ENCODE peak calls at places on chromosome 17, in seven cellular contexts. One of them, this sample, is unnamed.

GRCh38 chr17:58040386-58040785 is 33.3 kb upstream of the SRSF1 start:
- DNase-seq in heart right ventricle: no peak
- DNase-seq in natural killer cell treated with Interleukin-12 subunit alpha and Interleukin-12 subunit beta and Interleukin-15 and Interleukin-18, amount 100 ng/mL, for 72 hours: no peak
- DNase-seq in mesenchymal stem cell: no peak
- DNase-seq in neural crest cell: no peak
- DNase-seq in stimulated activated naive CD4-positive, alpha-beta T cell: no peak
- DNase-seq in mesothelial cell of epicardium: no peak
- DNase-seq in this sample: no peak

GRCh38 chr17:7137182-7137943 is 22.7 kb upstream of the ASGR2 start:
- DNase-seq in heart right ventricle: peak; percentile 24
- DNase-seq in neural crest cell: no peak
- DNase-seq in stimulated activated naive CD4-positive, alpha-beta T cell: no peak
- DNase-seq in natural killer cell treated with Interleukin-12 subunit alpha and Interleukin-12 subunit beta and Interleukin-15 and Interleukin-18, amount 100 ng/mL, for 72 hours: no peak
- DNase-seq in mesothelial cell of epicardium: no peak
- DNase-seq in mesenchymal stem cell: no peak
- DNase-seq in this sample: no peak

GRCh38 chr17:30376621-30377452 is 1.9 kb upstream of the CPD start:
- DNase-seq in neural crest cell: no peak
- DNase-seq in mesothelial cell of epicardium: no peak
- DNase-seq in stimulated activated naive CD4-positive, alpha-beta T cell: no peak
- DNase-seq in natural killer cell treated with Interleukin-12 subunit alpha and Interleukin-12 subunit beta and Interleukin-15 and Interleukin-18, amount 100 ng/mL, for 72 hours: no peak
- DNase-seq in mesenchymal stem cell: peak; percentile 89
- DNase-seq in heart right ventricle: no peak
- DNase-seq in this sample: no peak

GRCh38 chr17:48470388-48471034 is 40.5 kb upstream of the SKAP1 start:
- DNase-seq in mesothelial cell of epicardium: no peak
- DNase-seq in heart right ventricle: no peak
- DNase-seq in mesenchymal stem cell: peak; percentile 78
- DNase-seq in natural killer cell treated with Interleukin-12 subunit alpha and Interleukin-12 subunit beta and Interleukin-15 and Interleukin-18, amount 100 ng/mL, for 72 hours: no peak
- DNase-seq in stimulated activated naive CD4-positive, alpha-beta T cell: no peak
- DNase-seq in neural crest cell: no peak
- DNase-seq in this sample: no peak

GRCh38 chr17:80984749-80985148 is 6.9 kb upstream of the CHMP6 start:
- DNase-seq in natural killer cell treated with Interleukin-12 subunit alpha and Interleukin-12 subunit beta and Interleukin-15 and Interleukin-18, amount 100 ng/mL, for 72 hours: no peak
- DNase-seq in mesothelial cell of epicardium: no peak
- DNase-seq in neural crest cell: no peak
- DNase-seq in stimulated activated naive CD4-positive, alpha-beta T cell: no peak
- DNase-seq in heart right ventricle: no peak
- DNase-seq in mesenchymal stem cell: peak; percentile 93
- DNase-seq in this sample: no peak

GRCh38 chr17:81866440-81867122 is 4.6 kb downstream of the ARHGDIA start:
- DNase-seq in heart right ventricle: no peak
- DNase-seq in natural killer cell treated with Interleukin-12 subunit alpha and Interleukin-12 subunit beta and Interleukin-15 and Interleukin-18, amount 100 ng/mL, for 72 hours: no peak
- DNase-seq in neural crest cell: no peak
- DNase-seq in stimulated activated naive CD4-positive, alpha-beta T cell: no peak
- DNase-seq in mesothelial cell of epicardium: no peak
- DNase-seq in mesenchymal stem cell: peak; percentile 37
- DNase-seq in this sample: no peak

GRCh38 chr17:79955961-79956735 is 79.5 kb downstream of the TBC1D16 start:
- DNase-seq in neural crest cell: no peak
- DNase-seq in heart right ventricle: no peak
- DNase-seq in stimulated activated naive CD4-positive, alpha-beta T cell: no peak
- DNase-seq in mesothelial cell of epicardium: no peak
- DNase-seq in mesenchymal stem cell: no peak
- DNase-seq in natural killer cell treated with Interleukin-12 subunit alpha and Interleukin-12 subunit beta and Interleukin-15 and Interleukin-18, amount 100 ng/mL, for 72 hours: peak; percentile 16
- DNase-seq in this sample: no peak

GRCh38 chr17:43092891-43093290 is 32.3 kb downstream of the BRCA1 start:
- DNase-seq in mesothelial cell of epicardium: no peak
- DNase-seq in natural killer cell treated with Interleukin-12 subunit alpha and Interleukin-12 subunit beta and Interleukin-15 and Interleukin-18, amount 100 ng/mL, for 72 hours: no peak
- DNase-seq in mesenchymal stem cell: peak; percentile 56
- DNase-seq in heart right ventricle: no peak
- DNase-seq in neural crest cell: no peak
- DNase-seq in stimulated activated naive CD4-positive, alpha-beta T cell: no peak
- DNase-seq in this sample: no peak

GRCh38 chr17:37218849-37219248 is 156.9 kb upstream of the C17orf78 start:
- DNase-seq in heart right ventricle: no peak
- DNase-seq in mesothelial cell of epicardium: no peak
- DNase-seq in mesenchymal stem cell: no peak
- DNase-seq in stimulated activated naive CD4-positive, alpha-beta T cell: no peak
- DNase-seq in neural crest cell: no peak
- DNase-seq in natural killer cell treated with Interleukin-12 subunit alpha and Interleukin-12 subunit beta and Interleukin-15 and Interleukin-18, amount 100 ng/mL, for 72 hours: no peak
- DNase-seq in this sample: no peak

GRCh38 chr17:48795444-48796162 is 21.4 kb downstream of the TTLL6 start:
- DNase-seq in heart right ventricle: no peak
- DNase-seq in neural crest cell: no peak
- DNase-seq in natural killer cell treated with Interleukin-12 subunit alpha and Interleukin-12 subunit beta and Interleukin-15 and Interleukin-18, amount 100 ng/mL, for 72 hours: no peak
- DNase-seq in mesenchymal stem cell: peak; percentile 94
- DNase-seq in stimulated activated naive CD4-positive, alpha-beta T cell: no peak
- DNase-seq in mesothelial cell of epicardium: no peak
- DNase-seq in this sample: no peak

GRCh38 chr17:1752425-1752941 is 9.4 kb upstream of the SERPINF1 start:
- DNase-seq in mesenchymal stem cell: no peak
- DNase-seq in neural crest cell: no peak
- DNase-seq in heart right ventricle: no peak
- DNase-seq in mesothelial cell of epicardium: no peak
- DNase-seq in stimulated activated naive CD4-positive, alpha-beta T cell: no peak
- DNase-seq in natural killer cell treated with Interleukin-12 subunit alpha and Interleukin-12 subunit beta and Interleukin-15 and Interleukin-18, amount 100 ng/mL, for 72 hours: no peak
- DNase-seq in this sample: no peak

GRCh38 chr17:15262291-15263205 is 2.6 kb downstream of the PMP22 start:
- DNase-seq in natural killer cell treated with Interleukin-12 subunit alpha and Interleukin-12 subunit beta and Interleukin-15 and Interleukin-18, amount 100 ng/mL, for 72 hours: no peak
- DNase-seq in stimulated activated naive CD4-positive, alpha-beta T cell: no peak
- DNase-seq in mesenchymal stem cell: peak; percentile 86
- DNase-seq in heart right ventricle: peak; percentile 89
- DNase-seq in neural crest cell: peak; percentile 27
- DNase-seq in mesothelial cell of epicardium: peak; percentile 60
- DNase-seq in this sample: no peak

GRCh38 chr17:79579074-79579800 is 31.6 kb downstream of the RBFOX3 start:
- DNase-seq in mesenchymal stem cell: no peak
- DNase-seq in heart right ventricle: no peak
- DNase-seq in neural crest cell: no peak
- DNase-seq in mesothelial cell of epicardium: no peak
- DNase-seq in stimulated activated naive CD4-positive, alpha-beta T cell: no peak
- DNase-seq in natural killer cell treated with Interleukin-12 subunit alpha and Interleukin-12 subunit beta and Interleukin-15 and Interleukin-18, amount 100 ng/mL, for 72 hours: no peak
- DNase-seq in this sample: no peak

GRCh38 chr17:83012161-83012800 is 67.1 kb upstream of the METRNL start:
- DNase-seq in heart right ventricle: no peak
- DNase-seq in neural crest cell: no peak
- DNase-seq in mesothelial cell of epicardium: no peak
- DNase-seq in natural killer cell treated with Interleukin-12 subunit alpha and Interleukin-12 subunit beta and Interleukin-15 and Interleukin-18, amount 100 ng/mL, for 72 hours: no peak
- DNase-seq in stimulated activated naive CD4-positive, alpha-beta T cell: no peak
- DNase-seq in mesenchymal stem cell: no peak
- DNase-seq in this sample: no peak